ENCODE peak calls at places on chromosomes 5 and 9, in nine cellular contexts. Y is natural killer cell, V is AG09309, A is tibial nerve, C is cardiac fibroblast, U is retinal pigment epithelial cell, E is coronary artery, Z is fibroblast of villous mesenchyme, Q is psoas muscle. F is an unnamed sample.

GRCh38 chr9:20624201-20625002 is 2.1 kb upstream of the MLLT3 start:
- DNase-seq in Y (no peak), V (no peak), A (no peak), C (peak; percentile 88), U (no peak), E (no peak), Z (peak; percentile 82), Q (no peak), F (peak; percentile 63)

GRCh38 chr5:56175465-56175864 is 57.7 kb downstream of the ANKRD55 start:
- DNase-seq in Y (no peak), V (peak; percentile 73), A (no peak), C (peak; percentile 86), U (peak; percentile 50), E (no peak), Z (peak; percentile 96), Q (no peak), F (no peak)

GRCh38 chr5:122149691-122150090 is 20.3 kb downstream of the ZNF474 start:
- DNase-seq in Y (no peak), V (no peak), A (no peak), C (no peak), U (no peak), E (no peak), Z (no peak), Q (no peak), F (no peak)

GRCh38 chr9:89721971-89722530 is 117.2 kb downstream of the GADD45G start:
- DNase-seq in Y (no peak), V (no peak), A (no peak), C (no peak), U (no peak), E (no peak), Z (peak; percentile 69), Q (no peak), F (no peak)

GRCh38 chr5:38576442-38576841 is 20.0 kb upstream of the LIFR start:
- DNase-seq in Y (no peak), V (no peak), A (no peak), C (no peak), U (no peak), E (no peak), Z (no peak), Q (no peak), F (no peak)

GRCh38 chr9:2788948-2789347 is 54.9 kb downstream of the PUM3 start:
- DNase-seq in Y (no peak), V (no peak), A (no peak), C (no peak), U (no peak), E (no peak), Z (no peak), Q (no peak), F (no peak)

GRCh38 chr5:54696931-54697330 is 179.4 kb downstream of the SNX18 start:
- DNase-seq in Y (no peak), V (no peak), A (no peak), C (no peak), U (no peak), E (no peak), Z (no peak), Q (no peak), F (no peak)

GRCh38 chr5:152349683-152350526 is 55.2 kb downstream of the NMUR2 start:
- DNase-seq in Y (no peak), V (no peak), A (no peak), C (peak; percentile 34), U (no peak), E (no peak), Z (peak; percentile 6), Q (peak; percentile 47), F (peak; percentile 60)

GRCh38 chr9:131739988-131740648 is at the start of gene RAPGEF1:
- DNase-seq in Y (peak; percentile 93), V (no peak), A (no peak), C (no peak), U (no peak), E (no peak), Z (peak; percentile 38), Q (peak; percentile 90), F (peak; percentile 88)

GRCh38 chr9:127896395-127897193 is 2.8 kb downstream of the ST6GALNAC6 start:
- DNase-seq in Y (no peak), V (no peak), A (no peak), C (no peak), U (no peak), E (peak; percentile 77), Z (no peak), Q (no peak), F (no peak)

GRCh38 chr5:174491761-174492350 is 232.5 kb upstream of the MSX2 start:
- DNase-seq in Y (no peak), V (no peak), A (no peak), C (no peak), U (no peak), E (no peak), Z (no peak), Q (no peak), F (no peak)

GRCh38 chr5:174489233-174489632 is 235.1 kb upstream of the MSX2 start:
- DNase-seq in Y (no peak), V (no peak), A (no peak), C (no peak), U (no peak), E (no peak), Z (no peak), Q (no peak), F (no peak)

GRCh38 chr5:174491265-174491664 is 233.1 kb upstream of the MSX2 start:
- DNase-seq in Y (no peak), V (no peak), A (no peak), C (no peak), U (no peak), E (no peak), Z (no peak), Q (no peak), F (no peak)

GRCh38 chr5:174489920-174490597 is 234.3 kb upstream of the MSX2 start:
- DNase-seq in Y (no peak), V (no peak), A (no peak), C (no peak), U (no peak), E (no peak), Z (no peak), Q (no peak), F (no peak)

GRCh38 chr5:174490717-174491116 is 233.7 kb upstream of the MSX2 start:
- DNase-seq in Y (no peak), V (no peak), A (no peak), C (no peak), U (no peak), E (no peak), Z (no peak), Q (no peak), F (no peak)
- TF ChIP-seq CTCF in Y (no peak), V (no peak), A (no peak), C (no peak), U (no peak), E (no peak), Z (no peak), Q (no peak), F (no peak)

GRCh38 chr5:162886717-162887116 is 550.7 kb upstream of the CCNG1 start:
- DNase-seq in Y (no peak), V (no peak), A (no peak), C (no peak), U (no peak), E (no peak), Z (no peak), Q (no peak), F (no peak)

GRCh38 chr5:162882629-162883028 is 554.8 kb upstream of the CCNG1 start:
- DNase-seq in Y (no peak), V (no peak), A (no peak), C (no peak), U (no peak), E (no peak), Z (no peak), Q (no peak), F (no peak)

DNA sequence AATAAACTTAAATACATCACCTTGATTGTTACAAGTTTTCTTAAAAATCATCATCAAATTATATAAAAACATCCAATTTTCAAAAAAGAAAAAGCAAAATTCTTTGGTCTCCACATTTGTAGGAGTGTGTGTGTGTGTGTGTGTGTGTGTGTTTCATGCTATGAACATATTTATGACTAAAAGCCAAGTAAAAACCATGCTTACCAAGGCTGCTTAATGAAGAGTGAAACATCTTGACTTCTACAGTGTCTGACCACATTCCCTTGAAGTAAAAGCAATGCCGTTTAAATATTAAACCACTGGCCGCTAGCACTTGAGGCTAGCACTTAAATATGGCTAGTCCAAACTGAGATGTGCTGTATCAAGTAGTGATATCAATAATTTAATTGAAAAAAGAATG is 549.1 kb upstream of the CCNG1 start:
- DNase-seq in Y (no peak), V (no peak), A (no peak), C (no peak), U (no peak), E (no peak), Z (no peak), Q (no peak), F (no peak)
- TF ChIP-seq CTCF in Y (no peak), V (no peak), A (no peak), C (no peak), U (no peak), E (no peak), Z (no peak), Q (no peak), F (no peak)

DNA sequence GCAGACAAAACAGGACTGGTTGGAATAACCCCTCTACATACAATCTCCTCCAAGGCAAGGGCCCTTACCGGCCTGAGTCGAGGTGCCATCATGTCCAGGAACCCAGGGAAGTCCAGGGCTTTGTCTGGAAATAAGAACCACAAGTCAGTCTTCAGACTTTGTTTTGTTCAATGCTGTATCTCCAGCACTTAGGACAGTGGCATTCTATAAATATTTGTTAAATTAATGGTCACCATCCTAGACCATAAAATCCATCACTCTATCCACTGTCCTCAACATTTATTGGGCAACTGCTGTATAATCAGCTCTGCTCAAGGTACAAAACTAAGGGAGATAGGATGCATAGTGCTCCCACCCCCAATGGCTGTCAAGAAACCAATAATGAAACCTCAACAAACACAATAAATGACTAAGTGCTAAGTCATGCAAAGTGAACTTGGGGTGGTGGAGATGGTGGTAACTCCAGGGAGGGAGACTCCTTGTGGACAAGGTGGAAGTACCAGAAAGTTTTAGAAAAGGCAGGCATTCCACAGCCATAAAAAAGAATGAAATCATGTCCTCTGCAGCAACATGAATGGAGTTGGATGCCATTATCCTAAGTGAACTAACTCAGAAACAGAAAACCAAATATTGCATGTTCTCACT is 5.0 kb downstream of the RELL2 start:
- DNase-seq in Y (no peak), V (no peak), A (no peak), C (peak; percentile 75), U (no peak), E (peak; percentile 5), Z (peak; percentile 56), Q (no peak), F (no peak)
- TF ChIP-seq CTCF in Y (no peak), V (peak; percentile 48), A (no peak), C (peak; percentile 43), U (peak; percentile 57), E (no peak), Z (peak; percentile 43), Q (no peak), F (no peak)

GRCh38 chr9:36884721-36885120 is 149.3 kb downstream of the PAX5 start:
- DNase-seq in Y (no peak), V (no peak), A (no peak), C (no peak), U (no peak), E (no peak), Z (no peak), Q (peak; percentile 16), F (no peak)
- TF ChIP-seq CTCF in Y (no peak), V (no peak), A (no peak), C (no peak), U (no peak), E (no peak), Z (no peak), Q (no peak), F (no peak)

F was measured in endothelial cell.